ENCODE peak calls at places on chromosomes 4 and X, in seven cellular contexts. T is GM23338, N is thoracic aorta, M is tibial artery, P is kidney epithelial cell, Z is fibroblast of lung, D is psoas muscle. H is an unnamed sample.

GRCh38 chrX:874061-874460 is 243.5 kb downstream of the SHOX start:
- DNase-seq in P (no peak), D (no peak), Z (no peak), T (no peak), N (no peak), M (no peak), H (no peak)

GRCh38 chr4:154714339-154715040 is 29.3 kb upstream of the LRAT start:
- DNase-seq in Z (peak; percentile 52), T (no peak), N (no peak), D (no peak), M (no peak), P (no peak), H (no peak)

GRCh38 chr4:26181616-26182015 is 139.2 kb upstream of the RBPJ start:
- DNase-seq in M (no peak), N (no peak), P (no peak), Z (peak; percentile 48), T (no peak), D (no peak), H (no peak)

GRCh38 chr4:21811576-21811975 is 137.0 kb downstream of the KCNIP4 start:
- DNase-seq in D (no peak), P (no peak), M (no peak), T (no peak), N (no peak), Z (no peak), H (no peak)

GRCh38 chrX:275476-275966 is 5.7 kb upstream of the PLCXD1 start:
- DNase-seq in N (no peak), D (no peak), T (no peak), M (peak; percentile 18), Z (no peak), P (no peak), H (peak; percentile 69)

GRCh38 chrX:119181491-119181890 is 53.9 kb upstream of the KIAA1210 start:
- DNase-seq in D (no peak), T (peak; percentile 66), P (no peak), Z (no peak), M (no peak), N (no peak), H (no peak)

GRCh38 chrX:53718073-53718472 is 31.6 kb upstream of the HUWE1 start:
- DNase-seq in D (no peak), T (no peak), M (no peak), P (no peak), N (no peak), Z (no peak), H (no peak)

GRCh38 chrX:1528884-1529203 is 8.1 kb downstream of the P2RY8 start:
- DNase-seq in Z (no peak), P (no peak), D (no peak), N (no peak), T (no peak), M (no peak), H (no peak)

GRCh38 chr4:7115557-7116340 is 47.9 kb upstream of the GRPEL1 start:
- DNase-seq in N (no peak), T (no peak), P (no peak), Z (no peak), D (no peak), M (no peak), H (peak; percentile 34)

GRCh38 chrX:63657821-63658220 is 127.2 kb downstream of the ARHGEF9 start:
- DNase-seq in D (peak; percentile 50), M (peak; percentile 77), P (no peak), N (peak; percentile 40), Z (peak; percentile 66), T (no peak), H (peak; percentile 53)

GRCh38 chr4:4392501-4393183 is 5.7 kb downstream of the NSG1 start:
- DNase-seq in N (no peak), D (peak; percentile 24), P (no peak), T (no peak), M (no peak), Z (no peak), H (peak; percentile 84)

GRCh38 chr4:146274774-146275173 is 60.4 kb downstream of the REELD1 start:
- DNase-seq in D (no peak), N (no peak), P (no peak), M (no peak), T (no peak), Z (no peak), H (no peak)

GRCh38 chrX:150051096-150051495 is 112.8 kb upstream of the EOLA2 start:
- DNase-seq in D (no peak), T (no peak), M (no peak), N (no peak), P (no peak), Z (no peak), H (peak; percentile 34)

GRCh38 chrX:107483976-107484726 is 34.7 kb downstream of the FRMPD3 start:
- DNase-seq in Z (peak; percentile 15), D (peak; percentile 65), P (no peak), N (no peak), T (peak; percentile 27), M (peak; percentile 19), H (no peak)

GRCh38 chr4:71765837-71766236 is 18.0 kb downstream of the GC start:
- DNase-seq in N (no peak), Z (no peak), D (no peak), T (peak; percentile 24), P (no peak), M (no peak), H (no peak)

GRCh38 chr4:47674173-47674572 is 163.7 kb downstream of the CORIN start:
- DNase-seq in P (no peak), M (no peak), D (no peak), N (no peak), T (no peak), Z (no peak), H (no peak)

GRCh38 chr4:78542373-78542772 is 9.2 kb upstream of the ANXA3 start:
- DNase-seq in Z (peak; percentile 62), P (no peak), T (no peak), M (no peak), N (no peak), D (no peak), H (no peak)

GRCh38 chrX:70592091-70592490 is 147.5 kb downstream of the DLG3 start:
- DNase-seq in Z (peak; percentile 55), P (peak; percentile 16), M (no peak), T (no peak), D (no peak), N (no peak), H (no peak)

GRCh38 chr4:70556856-70557255 is 35.2 kb upstream of the AMBN start:
- DNase-seq in N (no peak), T (no peak), Z (no peak), P (no peak), D (no peak), M (no peak), H (no peak)

GRCh38 chr4:77959566-77960338 is 97.1 kb downstream of the MRPL1 start:
- DNase-seq in N (no peak), T (peak; percentile 82), D (no peak), P (peak; percentile 19), M (no peak), Z (peak; percentile 75), H (no peak)

GRCh38 chr4:145930592-145930991 is 8.0 kb downstream of the ZNF827 start:
- DNase-seq in T (no peak), Z (peak; percentile 18), P (no peak), M (no peak), N (no peak), D (no peak), H (no peak)

DNA sequence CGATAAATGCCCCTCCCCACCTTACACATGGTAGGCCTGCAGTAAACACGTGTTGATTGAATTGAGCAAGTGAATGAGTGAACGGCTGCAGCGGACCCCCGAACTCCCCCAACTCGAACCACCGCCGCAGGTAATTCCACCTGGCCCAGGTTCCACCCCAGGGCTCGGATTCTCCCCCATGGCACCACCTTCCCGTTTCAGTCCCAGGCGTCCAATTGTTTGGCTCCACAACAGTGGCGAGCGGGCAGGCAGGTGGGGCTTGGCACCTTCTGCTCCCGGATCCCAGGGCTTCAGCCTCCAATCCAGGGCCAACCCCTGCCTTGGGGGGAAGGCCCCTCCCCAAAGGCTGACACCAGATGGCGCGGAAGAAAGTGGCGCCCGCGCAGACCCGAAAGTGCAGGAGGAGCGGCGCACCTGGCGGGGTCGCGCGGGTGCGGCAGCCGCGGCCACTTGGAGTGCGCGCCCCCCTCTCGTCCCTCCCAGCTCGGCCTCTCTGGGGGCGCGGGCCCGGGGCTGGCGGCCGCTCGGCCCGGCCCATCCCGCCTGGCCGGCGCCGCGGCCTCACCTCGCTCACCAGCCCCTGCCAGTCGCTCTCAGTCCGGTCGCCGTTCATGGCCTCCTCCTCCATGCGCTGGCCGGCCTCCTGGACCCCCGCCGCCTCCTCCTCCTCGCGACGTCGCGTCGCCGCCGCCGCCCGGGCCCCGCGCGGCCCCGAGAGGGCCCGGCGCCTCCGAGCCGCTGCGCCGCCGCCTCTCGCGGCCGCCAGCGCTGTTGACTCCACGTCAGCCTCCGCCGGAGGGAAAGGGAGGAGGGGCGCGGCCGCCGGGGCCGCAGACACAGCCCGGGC is at the start of gene CCDC149:
- DNase-seq in P (no peak), Z (peak; percentile 60), M (peak; percentile 48), N (peak; percentile 4), D (peak; percentile 79), T (peak; percentile 83), H (peak; percentile 71)
- TF ChIP-seq CTCF in P (no peak), Z (no peak), M (no peak), N (no peak), D (peak; percentile 13), T (no peak), H (peak; percentile 22)

DNA sequence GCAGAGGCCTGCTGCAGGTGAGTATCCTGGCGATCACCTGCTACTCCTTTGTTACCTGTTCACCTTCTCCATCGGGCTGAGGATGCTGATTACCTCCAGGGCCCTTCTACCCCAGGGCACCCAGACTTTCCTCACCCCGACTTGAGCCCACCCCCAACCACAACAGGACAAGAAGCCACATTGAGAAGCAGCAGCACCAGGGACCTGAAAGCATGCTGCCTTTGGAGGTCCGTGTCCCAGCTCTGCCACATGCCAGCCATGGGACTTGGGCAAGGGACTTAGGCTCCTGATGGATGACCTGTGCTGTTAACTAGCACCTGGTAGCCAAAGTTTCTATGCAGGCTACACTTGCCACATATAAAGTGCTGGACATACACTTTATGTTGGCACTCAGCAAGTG is 89.7 kb downstream of the CPZ start:
- DNase-seq in N (no peak), M (no peak), D (no peak), P (no peak), T (no peak), Z (no peak), H (peak; percentile 25)
- H3K27me3 ChIP-seq in N (no peaks in the 10 kb centered on the region), M (no peaks in the 10 kb centered on the region), D (peaks cover 8% of the 10 kb centered on the region), P (peaks cover 3% of the 10 kb centered on the region), T (no peaks in the 10 kb centered on the region), Z (no peaks in the 10 kb centered on the region), H (peaks cover 28% of the 10 kb centered on the region)

DNA sequence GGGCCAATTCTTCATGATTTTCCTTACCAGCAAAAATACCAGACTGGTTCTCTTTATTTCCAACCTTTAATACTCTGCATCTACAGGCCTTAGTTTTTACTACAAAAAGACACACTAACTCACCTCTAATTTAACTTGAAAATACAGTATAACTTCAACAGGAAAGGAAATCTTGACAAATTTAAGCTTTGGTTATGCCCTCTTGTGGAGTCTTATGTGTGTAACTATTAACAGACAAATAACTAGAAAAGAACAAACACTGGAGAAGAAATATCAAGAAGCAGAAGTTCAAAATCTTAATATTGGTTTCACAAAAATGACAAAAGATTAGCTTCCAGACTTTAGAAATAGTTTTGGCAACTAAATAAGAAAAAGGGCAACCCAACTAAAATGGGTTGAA is 33.0 kb downstream of the PPA2 start:
- DNase-seq in Z (peak; percentile 32), N (no peak), M (no peak), T (no peak), P (no peak), D (no peak), H (no peak)
- TF ChIP-seq CTCF in Z (no peak), N (no peak), M (no peak), T (no peak), P (no peak), D (no peak), H (peak; percentile 12)

DNA sequence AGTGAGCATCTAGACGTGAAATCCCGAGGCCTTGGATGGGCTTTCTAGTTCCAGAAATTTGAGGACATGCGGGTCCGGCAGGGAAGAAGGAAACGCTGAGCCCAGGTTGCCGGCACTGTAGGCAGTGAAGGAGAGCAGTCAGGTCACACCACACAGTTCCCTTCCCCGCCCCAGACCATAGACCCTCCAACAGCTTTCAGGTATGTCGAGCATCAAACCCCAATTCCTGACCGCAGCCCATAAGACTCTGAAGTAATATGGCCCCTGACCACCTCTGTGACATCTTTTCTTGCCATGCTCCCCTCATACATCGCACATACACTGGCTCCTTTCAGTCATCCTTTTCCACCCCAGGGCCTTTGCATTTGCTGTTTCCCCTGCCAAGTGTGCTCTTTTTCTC is 23.0 kb downstream of the RTL5 start:
- DNase-seq in Z (no peak), N (no peak), P (no peak), M (no peak), T (no peak), D (no peak), H (no peak)
- H3K27me3 ChIP-seq in Z (peaks cover 2% of the 10 kb centered on the region), N (no peaks in the 10 kb centered on the region), P (peaks cover 5% of the 10 kb centered on the region), M (no peaks in the 10 kb centered on the region), T (no peaks in the 10 kb centered on the region), D (peaks cover 14% of the 10 kb centered on the region), H (no peaks in the 10 kb centered on the region)